ENCODE peak calls at places on chromosomes 12 and 14, in nine cellular contexts. One of them, this sample, is unnamed.

GRCh38 chr12:131928080-131928764 is 854 bp upstream of the PUS1 start:
- DNase-seq in PC-3: peak
- DNase-seq in HCT116: no peak
- DNase-seq in GM23338: peak
- DNase-seq in GM23248: no peak
- DNase-seq in MM.1S: no peak
- DNase-seq in hepatocyte: no peak
- DNase-seq in neural progenitor cell: no peak
- DNase-seq in SK-N-SH: peak
- DNase-seq in this sample: no peak

GRCh38 chr12:110765144-110765543 is 22.5 kb upstream of the PPP1CC start:
- DNase-seq in PC-3: no peak
- DNase-seq in HCT116: no peak
- DNase-seq in GM23338: no peak
- DNase-seq in GM23248: no peak
- DNase-seq in MM.1S: no peak
- DNase-seq in hepatocyte: no peak
- DNase-seq in neural progenitor cell: no peak
- DNase-seq in SK-N-SH: no peak
- DNase-seq in this sample: peak

GRCh38 chr12:12513416-12514006 is 49.2 kb downstream of the DUSP16 start:
- DNase-seq in PC-3: no peak
- DNase-seq in HCT116: no peak
- DNase-seq in GM23338: no peak
- DNase-seq in GM23248: no peak
- DNase-seq in MM.1S: no peak
- DNase-seq in hepatocyte: no peak
- DNase-seq in neural progenitor cell: no peak
- DNase-seq in SK-N-SH: peak
- DNase-seq in this sample: no peak

GRCh38 chr12:115667116-115667515 is 610.4 kb downstream of the MED13L start:
- DNase-seq in PC-3: no peak
- DNase-seq in HCT116: no peak
- DNase-seq in GM23338: no peak
- DNase-seq in GM23248: no peak
- DNase-seq in MM.1S: no peak
- DNase-seq in hepatocyte: no peak
- DNase-seq in neural progenitor cell: peak
- DNase-seq in SK-N-SH: no peak
- DNase-seq in this sample: no peak

GRCh38 chr12:31732926-31733548 is 4.2 kb upstream of the AMN1 start:
- DNase-seq in PC-3: peak
- DNase-seq in HCT116: peak
- DNase-seq in GM23338: peak
- DNase-seq in GM23248: peak
- DNase-seq in MM.1S: no peak
- DNase-seq in hepatocyte: peak
- DNase-seq in neural progenitor cell: no peak
- DNase-seq in SK-N-SH: no peak
- DNase-seq in this sample: no peak

GRCh38 chr12:40376533-40377267 is 151.9 kb downstream of the LRRK2 start:
- DNase-seq in PC-3: no peak
- DNase-seq in HCT116: no peak
- DNase-seq in GM23338: no peak
- DNase-seq in GM23248: no peak
- DNase-seq in MM.1S: no peak
- DNase-seq in hepatocyte: no peak
- DNase-seq in neural progenitor cell: no peak
- DNase-seq in SK-N-SH: no peak
- DNase-seq in this sample: no peak

GRCh38 chr12:5534800-5535199 is 102.9 kb downstream of the NTF3 start:
- DNase-seq in PC-3: no peak
- DNase-seq in HCT116: no peak
- DNase-seq in GM23338: no peak
- DNase-seq in GM23248: no peak
- DNase-seq in MM.1S: no peak
- DNase-seq in hepatocyte: no peak
- DNase-seq in neural progenitor cell: no peak
- DNase-seq in SK-N-SH: no peak
- DNase-seq in this sample: no peak

GRCh38 chr14:23362200-23362599 is 2.8 kb downstream of the EFS start:
- DNase-seq in PC-3: peak
- DNase-seq in HCT116: no peak
- DNase-seq in GM23338: peak
- DNase-seq in GM23248: peak
- DNase-seq in MM.1S: no peak
- DNase-seq in hepatocyte: no peak
- DNase-seq in neural progenitor cell: no peak
- DNase-seq in SK-N-SH: no peak
- DNase-seq in this sample: no peak

GRCh38 chr12:52992699-52993557 is 13.3 kb upstream of the EIF4B start:
- DNase-seq in PC-3: peak
- DNase-seq in HCT116: peak
- DNase-seq in GM23338: no peak
- DNase-seq in GM23248: peak
- DNase-seq in MM.1S: no peak
- DNase-seq in hepatocyte: peak
- DNase-seq in neural progenitor cell: no peak
- DNase-seq in SK-N-SH: no peak
- DNase-seq in this sample: no peak

GRCh38 chr14:104227806-104228205 is 89.4 kb downstream of the KIF26A start:
- DNase-seq in PC-3: no peak
- DNase-seq in HCT116: no peak
- DNase-seq in GM23338: no peak
- DNase-seq in GM23248: no peak
- DNase-seq in MM.1S: no peak
- DNase-seq in hepatocyte: no peak
- DNase-seq in neural progenitor cell: no peak
- DNase-seq in SK-N-SH: no peak
- DNase-seq in this sample: peak

GRCh38 chr12:52033506-52034258 is 17.6 kb upstream of the NR4A1 start:
- DNase-seq in PC-3: no peak
- DNase-seq in HCT116: no peak
- DNase-seq in GM23338: peak
- DNase-seq in GM23248: no peak
- DNase-seq in MM.1S: no peak
- DNase-seq in hepatocyte: no peak
- DNase-seq in neural progenitor cell: no peak
- DNase-seq in SK-N-SH: no peak
- DNase-seq in this sample: peak

GRCh38 chr14:61470261-61470953 is 149.0 kb downstream of the PRKCH start:
- DNase-seq in PC-3: peak
- DNase-seq in HCT116: no peak
- DNase-seq in GM23338: peak
- DNase-seq in GM23248: peak
- DNase-seq in MM.1S: no peak
- DNase-seq in hepatocyte: peak
- DNase-seq in neural progenitor cell: peak
- DNase-seq in SK-N-SH: peak
- DNase-seq in this sample: no peak

GRCh38 chr12:53495903-53496751 is 3.1 kb downstream of the MAP3K12 start:
- DNase-seq in PC-3: no peak
- DNase-seq in HCT116: no peak
- DNase-seq in GM23338: peak
- DNase-seq in GM23248: peak
- DNase-seq in MM.1S: no peak
- DNase-seq in hepatocyte: peak
- DNase-seq in neural progenitor cell: peak
- DNase-seq in SK-N-SH: no peak
- DNase-seq in this sample: no peak

GRCh38 chr12:104347374-104348075 is 44.0 kb downstream of the EID3 start:
- DNase-seq in PC-3: peak
- DNase-seq in HCT116: no peak
- DNase-seq in GM23338: no peak
- DNase-seq in GM23248: peak
- DNase-seq in MM.1S: no peak
- DNase-seq in hepatocyte: no peak
- DNase-seq in neural progenitor cell: no peak
- DNase-seq in SK-N-SH: no peak
- DNase-seq in this sample: no peak

GRCh38 chr12:52006726-52007157 is at the start of gene TAMALIN:
- DNase-seq in PC-3: no peak
- DNase-seq in HCT116: no peak
- DNase-seq in GM23338: peak
- DNase-seq in GM23248: peak
- DNase-seq in MM.1S: no peak
- DNase-seq in hepatocyte: peak
- DNase-seq in neural progenitor cell: peak
- DNase-seq in SK-N-SH: peak
- DNase-seq in this sample: no peak

GRCh38 chr12:104478396-104479140 is 21.8 kb downstream of the CHST11 start:
- DNase-seq in PC-3: no peak
- DNase-seq in HCT116: no peak
- DNase-seq in GM23338: no peak
- DNase-seq in GM23248: no peak
- DNase-seq in MM.1S: peak
- DNase-seq in hepatocyte: no peak
- DNase-seq in neural progenitor cell: no peak
- DNase-seq in SK-N-SH: no peak
- DNase-seq in this sample: peak

GRCh38 chr14:24984846-24985589 is 64.9 kb downstream of the STXBP6 start:
- DNase-seq in PC-3: peak
- DNase-seq in HCT116: no peak
- DNase-seq in GM23338: no peak
- DNase-seq in GM23248: no peak
- DNase-seq in MM.1S: no peak
- DNase-seq in hepatocyte: peak
- DNase-seq in neural progenitor cell: no peak
- DNase-seq in SK-N-SH: no peak
- DNase-seq in this sample: no peak

GRCh38 chr12:84767079-84767478 is 145.5 kb downstream of the SLC6A15 start:
- DNase-seq in PC-3: no peak
- DNase-seq in HCT116: no peak
- DNase-seq in GM23338: no peak
- DNase-seq in GM23248: no peak
- DNase-seq in MM.1S: no peak
- DNase-seq in hepatocyte: no peak
- DNase-seq in neural progenitor cell: no peak
- DNase-seq in SK-N-SH: peak
- DNase-seq in this sample: no peak

DNA sequence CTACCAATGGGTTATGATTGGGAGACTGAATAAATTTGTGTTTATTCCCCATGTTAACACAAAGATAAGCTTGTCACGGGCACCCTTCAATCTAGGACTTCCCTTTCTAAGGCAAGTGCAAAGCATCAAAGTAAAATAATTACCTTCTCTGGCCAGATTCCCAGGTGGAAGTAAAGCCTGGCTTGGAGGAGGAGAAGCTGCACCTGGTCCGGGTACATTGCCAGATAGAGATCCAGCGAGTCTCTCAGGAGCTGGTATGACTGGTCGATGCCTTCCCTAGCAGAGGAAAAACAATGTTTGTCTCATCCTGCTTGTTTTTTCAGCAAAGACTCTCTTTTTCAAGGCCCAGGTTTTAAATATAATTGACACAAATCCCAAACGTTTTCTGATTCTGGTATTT is 24.9 kb downstream of the FBXO21 start:
- DNase-seq in PC-3: no peak
- DNase-seq in HCT116: no peak
- DNase-seq in GM23338: no peak
- DNase-seq in GM23248: no peak
- DNase-seq in MM.1S: no peak
- DNase-seq in hepatocyte: no peak
- DNase-seq in neural progenitor cell: no peak
- DNase-seq in SK-N-SH: no peak
- DNase-seq in this sample: no peak
- TF ChIP-seq EZH2phosphoT487 in PC-3: no peak
- TF ChIP-seq EZH2phosphoT487 in HCT116: no peak
- TF ChIP-seq EZH2phosphoT487 in GM23338: no peak
- TF ChIP-seq EZH2phosphoT487 in GM23248: no peak
- TF ChIP-seq EZH2phosphoT487 in MM.1S: no peak
- TF ChIP-seq EZH2phosphoT487 in hepatocyte: no peak
- TF ChIP-seq EZH2phosphoT487 in neural progenitor cell: no peak
- TF ChIP-seq EZH2phosphoT487 in SK-N-SH: no peak
- TF ChIP-seq EZH2phosphoT487 in this sample: no peak

GRCh38 chr12:100133200-100133599 is 9.5 kb downstream of the BLTP3B start:
- DNase-seq in PC-3: no peak
- DNase-seq in HCT116: no peak
- DNase-seq in GM23338: no peak
- DNase-seq in GM23248: no peak
- DNase-seq in MM.1S: no peak
- DNase-seq in hepatocyte: no peak
- DNase-seq in neural progenitor cell: no peak
- DNase-seq in SK-N-SH: no peak
- DNase-seq in this sample: no peak

GRCh38 chr12:100142851-100143559 is at the start of gene BLTP3B:
- DNase-seq in PC-3: peak
- DNase-seq in HCT116: peak
- DNase-seq in GM23338: peak
- DNase-seq in GM23248: peak
- DNase-seq in MM.1S: peak
- DNase-seq in hepatocyte: peak
- DNase-seq in neural progenitor cell: peak
- DNase-seq in SK-N-SH: peak
- DNase-seq in this sample: peak

GRCh38 chr12:100141998-100142850 is 450 bp downstream of the BLTP3B start:
- DNase-seq in PC-3: peak
- DNase-seq in HCT116: no peak
- DNase-seq in GM23338: peak
- DNase-seq in GM23248: peak
- DNase-seq in MM.1S: peak
- DNase-seq in hepatocyte: peak
- DNase-seq in neural progenitor cell: peak
- DNase-seq in SK-N-SH: peak
- DNase-seq in this sample: peak

GRCh38 chr12:100141666-100141997 is 1.0 kb downstream of the BLTP3B start:
- DNase-seq in PC-3: peak
- DNase-seq in HCT116: peak
- DNase-seq in GM23338: no peak
- DNase-seq in GM23248: peak
- DNase-seq in MM.1S: peak
- DNase-seq in hepatocyte: peak
- DNase-seq in neural progenitor cell: no peak
- DNase-seq in SK-N-SH: no peak
- DNase-seq in this sample: peak

GRCh38 chr12:100138048-100138907 is 4.4 kb downstream of the BLTP3B start:
- DNase-seq in PC-3: peak
- DNase-seq in HCT116: no peak
- DNase-seq in GM23338: no peak
- DNase-seq in GM23248: peak
- DNase-seq in MM.1S: peak
- DNase-seq in hepatocyte: no peak
- DNase-seq in neural progenitor cell: no peak
- DNase-seq in SK-N-SH: no peak
- DNase-seq in this sample: peak
- TF ChIP-seq EZH2phosphoT487 in PC-3: no peak
- TF ChIP-seq EZH2phosphoT487 in HCT116: no peak
- TF ChIP-seq EZH2phosphoT487 in GM23338: no peak
- TF ChIP-seq EZH2phosphoT487 in GM23248: no peak
- TF ChIP-seq EZH2phosphoT487 in MM.1S: no peak
- TF ChIP-seq EZH2phosphoT487 in hepatocyte: no peak
- TF ChIP-seq EZH2phosphoT487 in neural progenitor cell: no peak
- TF ChIP-seq EZH2phosphoT487 in SK-N-SH: no peak
- TF ChIP-seq EZH2phosphoT487 in this sample: no peak

GRCh38 chr14:21525995-21526671 is at the start of gene SALL2:
- DNase-seq in PC-3: peak
- DNase-seq in HCT116: no peak
- DNase-seq in GM23338: peak
- DNase-seq in GM23248: peak
- DNase-seq in MM.1S: no peak
- DNase-seq in hepatocyte: peak
- DNase-seq in neural progenitor cell: peak
- DNase-seq in SK-N-SH: peak
- DNase-seq in this sample: peak
- TF ChIP-seq EZH2phosphoT487 in PC-3: no peak
- TF ChIP-seq EZH2phosphoT487 in HCT116: no peak
- TF ChIP-seq EZH2phosphoT487 in GM23338: no peak
- TF ChIP-seq EZH2phosphoT487 in GM23248: no peak
- TF ChIP-seq EZH2phosphoT487 in MM.1S: no peak
- TF ChIP-seq EZH2phosphoT487 in hepatocyte: no peak
- TF ChIP-seq EZH2phosphoT487 in neural progenitor cell: no peak
- TF ChIP-seq EZH2phosphoT487 in SK-N-SH: no peak
- TF ChIP-seq EZH2phosphoT487 in this sample: no peak

GRCh38 chr14:54812661-54813060 is 90.0 kb downstream of the GCH1 start:
- DNase-seq in PC-3: no peak
- DNase-seq in HCT116: no peak
- DNase-seq in GM23338: no peak
- DNase-seq in GM23248: no peak
- DNase-seq in MM.1S: no peak
- DNase-seq in hepatocyte: no peak
- DNase-seq in neural progenitor cell: no peak
- DNase-seq in SK-N-SH: no peak
- DNase-seq in this sample: no peak
- TF ChIP-seq EZH2phosphoT487 in PC-3: no peak
- TF ChIP-seq EZH2phosphoT487 in HCT116: no peak
- TF ChIP-seq EZH2phosphoT487 in GM23338: no peak
- TF ChIP-seq EZH2phosphoT487 in GM23248: no peak
- TF ChIP-seq EZH2phosphoT487 in MM.1S: no peak
- TF ChIP-seq EZH2phosphoT487 in hepatocyte: no peak
- TF ChIP-seq EZH2phosphoT487 in neural progenitor cell: no peak
- TF ChIP-seq EZH2phosphoT487 in SK-N-SH: no peak
- TF ChIP-seq EZH2phosphoT487 in this sample: no peak